ENCODE peak calls at places on chromosomes 2 and 18, in six cellular contexts. S is colonic mucosa, Y is GM23338, A is epithelial cell of esophagus, N is heart right ventricle, F is brain microvascular endothelial cell. W is an unnamed sample.

GRCh38 chr2:101546376-101547058 is 71.6 kb upstream of the RFX8 start:
- DNase-seq in N (no peak), S (no peak), F (peak; percentile 16), Y (no peak), A (peak; percentile 67), W (no peak)

GRCh38 chr2:70641263-70641784 is 87.7 kb upstream of the TGFA start:
- DNase-seq in Y (no peak), S (no peak), N (no peak), F (peak; percentile 1), A (peak; percentile 63), W (no peak)

GRCh38 chr2:207256476-207257207 is 90.9 kb upstream of the KLF7 start:
- DNase-seq in N (no peak), S (no peak), Y (no peak), F (peak; percentile 72), A (no peak), W (no peak)

GRCh38 chr2:127857494-127857818 is 499 bp downstream of the POLR2D start:
- DNase-seq in F (no peak), Y (peak; percentile 57), A (peak; percentile 11), N (no peak), S (peak; percentile 34), W (no peak)

GRCh38 chr2:64212346-64212745 is 68.1 kb upstream of the PELI1 start:
- DNase-seq in S (no peak), A (peak; percentile 91), N (no peak), F (peak; percentile 92), Y (no peak), W (no peak)

GRCh38 chr2:27078267-27079194 is at the start of gene EMILIN1:
- DNase-seq in S (peak; percentile 68), A (no peak), F (peak; percentile 69), N (peak; percentile 86), Y (peak; percentile 56), W (no peak)

GRCh38 chr2:75047907-75048625 is 89.6 kb downstream of the POLE4 start:
- DNase-seq in F (peak; percentile 32), A (peak; percentile 31), S (no peak), Y (no peak), N (no peak), W (no peak)

GRCh38 chr2:105515581-105516415 is 116.9 kb upstream of the FHL2 start:
- DNase-seq in S (no peak), A (peak; percentile 39), Y (no peak), F (no peak), N (peak; percentile 89), W (no peak)

GRCh38 chr2:74497777-74498499 is 1.5 kb downstream of the LBX2 start:
- DNase-seq in A (no peak), S (peak; percentile 67), F (no peak), Y (peak; percentile 72), N (no peak), W (no peak)

GRCh38 chr2:85367180-85367579 is 12.6 kb downstream of the ELMOD3 start:
- DNase-seq in N (no peak), Y (no peak), S (no peak), A (no peak), F (no peak), W (no peak)

GRCh38 chr2:61575447-61575859 is 37.3 kb upstream of the XPO1 start:
- DNase-seq in Y (peak; percentile 22), N (no peak), A (no peak), S (no peak), F (no peak), W (no peak)

GRCh38 chr2:149423633-149424032 is 93.2 kb downstream of the LYPD6 start:
- DNase-seq in N (no peak), Y (no peak), F (no peak), S (no peak), A (no peak), W (no peak)

GRCh38 chr2:76310894-76311293 is 600.2 kb upstream of the GCFC2 start:
- DNase-seq in Y (no peak), N (no peak), F (no peak), S (no peak), A (no peak), W (no peak)

GRCh38 chr2:67600472-67600871 is 203.3 kb downstream of the ETAA1 start:
- DNase-seq in S (no peak), Y (peak; percentile 84), A (no peak), N (no peak), F (no peak), W (no peak)

GRCh38 chr2:240213476-240214391 is 73.3 kb upstream of the OTOS start:
- DNase-seq in N (no peak), S (no peak), A (no peak), Y (no peak), F (no peak), W (no peak)

GRCh38 chr2:42117182-42117579 is 52.0 kb upstream of the EML4 start:
- DNase-seq in F (no peak), A (no peak), S (no peak), Y (no peak), N (no peak), W (no peak)

GRCh38 chr2:189613077-189613636 is 32.6 kb upstream of the SLC40A1 start:
- DNase-seq in Y (no peak), S (no peak), F (peak; percentile 98), A (peak; percentile 89), N (peak; percentile 71), W (no peak)

DNA sequence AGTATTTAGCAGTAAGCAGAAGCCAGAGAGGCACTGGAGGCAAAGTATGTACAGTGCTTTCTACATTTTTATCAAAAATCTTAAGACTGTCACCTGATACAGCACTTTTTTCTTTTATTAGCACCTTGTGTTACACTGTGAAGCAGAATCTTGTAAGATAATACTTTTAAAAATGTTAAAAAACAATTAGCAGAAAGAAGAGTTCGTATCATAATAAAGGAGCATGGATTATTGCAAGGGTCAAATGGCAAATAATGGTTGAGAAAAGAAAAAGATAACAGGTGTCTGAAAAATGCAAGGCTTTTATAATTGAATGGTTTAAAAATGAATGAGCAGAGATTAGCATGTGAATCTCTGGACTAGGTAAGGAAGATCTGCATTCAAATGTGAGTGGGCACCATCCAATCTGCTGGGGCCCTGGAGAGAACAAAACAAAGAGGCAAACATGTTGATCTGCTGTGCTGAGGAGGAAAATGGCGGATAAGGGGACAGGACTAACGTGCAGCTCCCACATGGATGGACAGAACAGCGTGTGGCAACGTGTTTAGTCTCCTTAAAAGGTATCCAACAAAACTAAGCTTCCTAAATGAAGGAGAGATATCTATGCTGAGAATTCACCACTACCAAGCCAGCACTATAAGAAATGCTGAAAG is 9.5 kb downstream of the CEBPZOS start:
- DNase-seq in A (no peak), F (no peak), N (no peak), S (no peak), Y (peak; percentile 86), W (peak; percentile 74)
- H3K4me3 ChIP-seq in A (no peak overlapping the region), F (no peak overlapping the region), N (no peak overlapping the region), S (no peak overlapping the region), Y (peak overlapping the region; percentile 9), W (no peak overlapping the region)

DNA sequence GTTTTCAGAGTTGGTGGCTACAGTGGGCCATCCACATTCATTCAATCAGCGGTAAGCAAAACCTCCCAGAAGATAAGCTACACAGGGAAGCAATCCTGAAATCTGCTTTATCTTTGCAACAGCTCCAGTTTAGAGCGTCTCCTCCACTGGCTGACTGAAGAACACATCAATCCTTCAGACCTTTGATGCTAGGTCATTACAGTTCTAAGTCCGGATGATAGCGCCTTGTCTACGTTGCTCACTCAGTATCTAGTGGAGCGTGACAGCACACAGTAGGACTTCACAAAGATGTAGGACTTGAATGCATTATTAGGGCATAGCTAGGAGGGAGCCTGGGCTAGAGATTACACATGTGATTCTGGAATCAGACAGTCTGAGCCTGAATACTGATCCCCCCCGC is 5.0 kb downstream of the COLEC12 start:
- DNase-seq in N (no peak), S (no peak), Y (no peak), A (no peak), F (no peak), W (no peak)
- H3K4me3 ChIP-seq in N (no peak overlapping the region), S (no peak overlapping the region), Y (no peak overlapping the region), A (no peak overlapping the region), F (no peak overlapping the region), W (no peak overlapping the region)

GRCh38 chr18:24112874-24113615 is 25.8 kb upstream of the CABYR start:
- DNase-seq in N (no peak), Y (no peak), F (peak; percentile 56), S (no peak), A (peak; percentile 67), W (no peak)

GRCh38 chr18:24115628-24116027 is 23.2 kb upstream of the CABYR start:
- DNase-seq in F (no peak), N (no peak), A (no peak), S (no peak), Y (no peak), W (no peak)

GRCh38 chr18:24114924-24115549 is 23.8 kb upstream of the CABYR start:
- DNase-seq in S (no peak), N (no peak), F (no peak), A (no peak), Y (no peak), W (no peak)

GRCh38 chr18:24111936-24112335 is 26.9 kb upstream of the CABYR start:
- DNase-seq in F (no peak), S (no peak), Y (no peak), A (no peak), N (no peak), W (no peak)

GRCh38 chr18:24112464-24112863 is 26.4 kb upstream of the CABYR start:
- DNase-seq in N (no peak), S (no peak), A (no peak), F (no peak), Y (no peak), W (no peak)
- H3K4me3 ChIP-seq in N (no peak overlapping the region), S (no peak overlapping the region), A (no peak overlapping the region), F (no peak overlapping the region), Y (no peak overlapping the region), W (no peak overlapping the region)

GRCh38 chr2:847669-848068 is 103.0 kb upstream of the SNTG2 start:
- DNase-seq in F (no peak), Y (no peak), A (no peak), N (no peak), S (no peak), W (no peak)
- H3K4me3 ChIP-seq in F (no peak overlapping the region), Y (no peak overlapping the region), A (no peak overlapping the region), N (no peak overlapping the region), S (no peak overlapping the region), W (no peak overlapping the region)

GRCh38 chr2:8582850-8583399 is 98.9 kb upstream of the ID2 start:
- DNase-seq in Y (no peak), F (no peak), N (no peak), S (no peak), A (no peak), W (no peak)
- H3K4me3 ChIP-seq in Y (no peak overlapping the region), F (no peak overlapping the region), N (no peak overlapping the region), S (peak overlapping the region; percentile 27), A (no peak overlapping the region), W (no peak overlapping the region)

GRCh38 chr2:237092506-237092905 is 6.8 kb downstream of the COPS8 start:
- DNase-seq in Y (no peak), N (no peak), A (no peak), F (no peak), S (no peak), W (no peak)
- H3K4me3 ChIP-seq in Y (no peak overlapping the region), N (no peak overlapping the region), A (no peak overlapping the region), F (no peak overlapping the region), S (no peak overlapping the region), W (no peak overlapping the region)

W was measured in NT2/D1.